ENCODE peak calls at places on chromosomes 16 and 17, in five cellular contexts. F is HepG2, V is transverse colon, N is upper lobe of left lung, Y is K562. D is an unnamed sample.

GRCh38 chr16:86823125-86823524 is 244.8 kb downstream of the FOXL1 start:
- DNase-seq in F (no peak), Y (no peak), V (no peak), N (no peak), D (no peak)

GRCh38 chr16:85832578-85833539 is 33.4 kb downstream of the COX4I1 start:
- DNase-seq in Y (no peak), F (no peak), N (peak; percentile 72), V (no peak), D (no peak)

GRCh38 chr17:60473788-60474187 is 51.5 kb downstream of the CHCT1 start:
- DNase-seq in Y (no peak), V (no peak), F (no peak), N (no peak), D (no peak)

GRCh38 chr17:43402567-43402966 is 3.8 kb downstream of the ARL4D start:
- DNase-seq in Y (no peak), F (peak; percentile 48), N (no peak), V (no peak), D (no peak)

GRCh38 chr17:61480414-61480807 is 28.2 kb downstream of the TBX4 start:
- DNase-seq in Y (no peak), F (no peak), N (no peak), V (no peak), D (no peak)

GRCh38 chr17:45740553-45741330 is 43.4 kb upstream of the CRHR1 start:
- DNase-seq in V (no peak), F (peak; percentile 35), Y (peak; percentile 93), N (no peak), D (no peak)

GRCh38 chr16:46729326-46729995 is 18.7 kb downstream of the MYLK3 start:
- DNase-seq in N (peak; percentile 34), Y (no peak), V (no peak), F (no peak), D (no peak)

GRCh38 chr17:27499451-27500265 is 43.4 kb downstream of the KSR1 start:
- DNase-seq in Y (no peak), V (no peak), N (no peak), F (no peak), D (no peak)

GRCh38 chr16:16907089-16907488 is 528.1 kb downstream of the NPIPA7 start:
- DNase-seq in Y (no peak), F (no peak), V (no peak), N (no peak), D (no peak)

GRCh38 chr16:88781140-88782077 is 3.6 kb downstream of the PIEZO1 start:
- DNase-seq in V (peak; percentile 73), N (peak; percentile 86), F (no peak), Y (peak; percentile 50), D (no peak)

GRCh38 chr17:35879748-35880654 is at the start of gene CCL5:
- DNase-seq in N (no peak), Y (no peak), F (no peak), V (peak; percentile 28), D (no peak)

GRCh38 chr16:63568184-63568583 is 1531.9 kb upstream of the CDH8 start:
- DNase-seq in F (no peak), N (no peak), V (no peak), Y (no peak), D (no peak)

GRCh38 chr16:81005644-81006471 is 827 bp downstream of the CMC2 start:
- DNase-seq in V (peak; percentile 85), F (peak; percentile 61), N (no peak), Y (no peak), D (no peak)

GRCh38 chr17:74814453-74814852 is 38.3 kb upstream of the NAT9 start:
- DNase-seq in V (no peak), N (no peak), Y (no peak), F (no peak), D (no peak)

GRCh38 chr17:67076290-67076689 is 31.9 kb downstream of the CACNG1 start:
- DNase-seq in Y (no peak), F (peak; percentile 73), V (no peak), N (no peak), D (no peak)

DNA sequence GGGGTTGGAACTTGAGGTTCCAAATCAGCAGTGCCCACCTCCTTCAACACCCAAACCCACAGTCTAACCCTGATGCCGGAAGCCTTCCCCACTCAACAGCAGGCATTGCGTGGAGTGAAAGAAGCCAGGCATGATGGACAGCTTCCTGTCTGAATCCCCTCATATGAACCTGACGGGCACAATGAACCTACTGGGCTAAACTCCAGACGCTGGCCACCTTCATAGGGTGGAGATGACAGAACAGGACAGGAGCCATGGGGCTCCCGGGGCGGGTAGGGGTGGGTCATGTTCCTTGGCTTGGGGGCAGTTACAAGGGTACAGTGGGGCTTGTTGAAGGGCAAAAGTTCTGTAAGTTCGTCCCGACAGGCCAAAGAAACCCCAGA is 460 bp upstream of the HSBP1 start:
- DNase-seq in F (no peak), N (no peak), V (no peak), Y (no peak), D (no peak)
- H3K4me3 ChIP-seq in F (peak overlapping the region; percentile 96), N (peak overlapping the region; percentile 84), V (no peak overlapping the region), Y (peak overlapping the region; percentile 90), D (peak overlapping the region; percentile 74)

GRCh38 chr17:51121620-51122472 is 1.2 kb upstream of the SPAG9 start:
- DNase-seq in V (peak; percentile 93), Y (peak; percentile 91), F (peak; percentile 88), N (no peak), D (peak; percentile 91)
- TF ChIP-seq EP300 in V (peak; percentile 68), Y (peak; percentile 84), F (peak; percentile 40), N (peak; percentile 72), D (peak; percentile 55)

DNA sequence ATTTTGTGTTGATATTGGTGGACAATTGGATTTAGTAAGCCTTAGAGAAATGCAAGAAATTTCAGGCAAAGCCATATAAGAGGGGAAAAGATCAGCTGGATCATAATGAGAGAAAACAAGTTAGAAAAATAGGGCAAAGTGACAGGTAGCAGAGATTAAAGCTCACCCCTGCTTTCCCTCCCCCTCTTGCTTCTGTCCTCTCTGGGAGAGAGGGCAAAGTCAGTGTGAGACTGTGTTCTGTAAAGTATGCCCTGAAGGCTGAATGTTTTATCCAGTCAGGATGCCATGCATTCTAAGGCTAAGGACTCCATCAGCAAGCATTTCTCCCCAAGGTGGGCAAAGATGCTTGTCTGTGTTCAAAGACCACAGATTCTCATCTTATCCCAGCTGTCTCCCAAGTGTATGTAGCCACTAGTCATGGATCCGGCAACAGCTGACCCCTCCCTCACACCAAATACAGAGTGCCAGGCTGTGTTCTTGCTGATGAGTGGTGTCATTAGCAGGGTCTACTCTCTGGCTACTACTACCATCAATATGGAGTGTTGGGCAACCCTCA is 136.2 kb upstream of the DNAH9 start:
- DNase-seq in V (no peak), F (no peak), N (no peak), Y (no peak), D (no peak)
- TF ChIP-seq POLR2AphosphoS5 in V (no peak), F (no peak), N (no peak), Y (no peak), D (no peak)

GRCh38 chr16:78183886-78184553 is 84.6 kb downstream of the WWOX start:
- DNase-seq in N (no peak), F (no peak), Y (no peak), V (no peak), D (no peak)
- H3K4me3 ChIP-seq in N (peak overlapping the region; percentile 23), F (no peak overlapping the region), Y (no peak overlapping the region), V (no peak overlapping the region), D (peak overlapping the region; percentile 17)

GRCh38 chr16:102060-102855 is 24.2 kb downstream of the MPG start:
- DNase-seq in N (no peak), F (no peak), V (no peak), Y (no peak), D (no peak)
- TF ChIP-seq EP300 in N (peak; percentile 33), F (no peak), V (no peak), Y (no peak), D (no peak)

DNA sequence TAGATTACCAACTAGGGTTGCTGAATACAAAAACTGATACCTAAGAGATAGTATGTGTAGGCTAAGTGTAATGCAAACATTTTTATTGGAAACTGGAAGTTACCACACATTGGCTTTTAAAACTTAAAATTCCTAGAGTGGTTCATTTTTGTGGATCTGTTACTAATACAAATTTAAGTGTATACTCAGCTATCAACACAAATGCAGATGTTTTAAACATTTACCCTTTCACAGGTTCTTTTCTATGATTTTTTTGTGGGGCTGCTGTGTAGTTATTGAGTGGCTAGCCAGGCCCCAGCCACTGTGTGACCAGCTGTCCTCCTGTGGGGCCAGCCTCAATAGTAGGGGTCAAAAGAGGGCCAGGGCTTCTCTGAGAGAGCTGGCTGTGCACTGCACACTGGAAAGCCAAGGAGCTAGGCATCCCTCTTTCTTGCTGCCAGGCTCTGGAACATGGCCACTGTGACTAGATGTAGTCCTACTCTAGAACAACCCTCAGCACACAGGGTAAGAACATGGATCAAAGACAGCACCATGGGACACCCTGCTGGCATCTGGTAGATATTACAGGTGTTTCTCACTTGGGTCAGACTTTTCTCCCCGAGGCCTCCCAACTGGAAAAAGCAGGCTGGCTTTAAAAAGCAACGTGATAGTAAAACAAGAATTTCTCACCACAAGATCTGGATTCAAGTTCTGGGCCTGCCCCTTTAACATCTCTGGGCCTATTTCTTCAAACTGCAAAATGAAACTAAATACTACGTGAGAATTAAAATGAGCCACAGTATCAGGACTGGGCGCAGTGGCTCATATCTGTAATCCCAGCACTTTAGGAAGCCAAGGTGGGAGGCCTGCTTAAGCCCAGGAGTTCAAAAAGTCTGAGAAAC is 7.3 kb upstream of the VEZF1 start:
- DNase-seq in Y (peak; percentile 50), F (peak; percentile 87), V (peak; percentile 66), N (no peak), D (peak; percentile 66)
- TF ChIP-seq POLR2AphosphoS5 in Y (peak; percentile 52), F (peak; percentile 56), V (peak; percentile 71), N (no peak), D (peak; percentile 86)

DNA sequence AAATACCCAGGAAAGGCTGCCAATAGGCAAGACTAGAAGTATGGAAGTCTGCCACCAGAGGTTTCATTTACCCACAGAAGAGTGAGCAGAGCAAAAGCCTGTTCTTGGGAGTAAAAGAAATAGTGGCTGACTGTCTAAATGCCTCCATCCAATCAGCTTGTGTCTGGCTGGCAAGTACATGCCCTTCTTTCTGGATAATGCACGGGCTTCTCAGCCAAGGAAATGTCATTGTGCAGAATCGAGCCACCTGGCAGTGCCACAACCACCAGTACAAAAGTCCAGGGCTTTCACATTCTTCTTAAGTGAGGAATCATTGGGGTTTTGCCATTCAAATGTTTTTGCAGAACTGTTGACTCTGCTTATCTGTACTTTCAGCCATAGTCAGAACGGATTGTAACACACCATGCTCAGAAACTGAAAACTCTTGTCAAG is 10.1 kb upstream of the ERCC4 start:
- DNase-seq in F (peak; percentile 92), Y (no peak), N (no peak), V (no peak), D (peak; percentile 87)
- H3K4me3 ChIP-seq in F (peak overlapping the region; percentile 2), Y (no peak overlapping the region), N (no peak overlapping the region), V (no peak overlapping the region), D (no peak overlapping the region)

GRCh38 chr17:39794249-39794970 is 56.7 kb downstream of the GRB7 start:
- DNase-seq in Y (no peak), F (no peak), V (peak; percentile 58), N (no peak), D (peak; percentile 37)
- TF ChIP-seq EP300 in Y (no peak), F (no peak), V (no peak), N (no peak), D (no peak)

GRCh38 chr16:82653550-82654511 is 27.1 kb downstream of the CDH13 start:
- DNase-seq in V (no peak), Y (no peak), F (peak; percentile 19), N (no peak), D (no peak)
- TF ChIP-seq POLR2AphosphoS5 in V (no peak), Y (no peak), F (no peak), N (no peak), D (no peak)

GRCh38 chr17:57684711-57685498 is 60.2 kb downstream of the CCDC182 start:
- DNase-seq in Y (no peak), F (no peak), N (no peak), V (no peak), D (no peak)
- H3K4me3 ChIP-seq in Y (no peak overlapping the region), F (no peak overlapping the region), N (no peak overlapping the region), V (no peak overlapping the region), D (no peak overlapping the region)